ENCODE peak calls at places on chromosomes 5 and 9, in five cellular contexts. R, C, I, B and E are unnamed samples.

GRCh38 chr5:138282918-138283742 is 8.7 kb upstream of the GFRA3 start:
- DNase-seq in R (no peak), C (peak; percentile 21), I (peak; percentile 54), B (peak; percentile 19), E (no peak)

GRCh38 chr9:121573717-121574485 is 74.3 kb upstream of the GGTA1 start:
- DNase-seq in R (no peak), C (no peak), I (no peak), B (no peak), E (no peak)

GRCh38 chr5:86679529-86679928 is 61.8 kb downstream of the COX7C start:
- DNase-seq in R (peak; percentile 68), C (no peak), I (no peak), B (no peak), E (no peak)

GRCh38 chr9:127561491-127562270 is 50.4 kb upstream of the STXBP1 start:
- DNase-seq in R (peak; percentile 96), C (peak; percentile 45), I (peak; percentile 90), B (no peak), E (peak; percentile 10)

GRCh38 chr9:94804316-94804715 is 77.8 kb downstream of the AOPEP start:
- DNase-seq in R (no peak), C (no peak), I (no peak), B (no peak), E (no peak)

GRCh38 chr5:94086194-94086593 is 344.8 kb upstream of the POU5F2 start:
- DNase-seq in R (no peak), C (no peak), I (no peak), B (no peak), E (no peak)

GRCh38 chr5:170218730-170219129 is 14.1 kb upstream of the C5orf58 start:
- DNase-seq in R (no peak), C (no peak), I (no peak), B (no peak), E (no peak)

GRCh38 chr5:149429839-149430721 is 51.0 kb upstream of the IL17B start:
- DNase-seq in R (peak; percentile 93), C (no peak), I (no peak), B (no peak), E (no peak)

GRCh38 chr5:394671-395155 is 48.3 kb upstream of the EXOC3 start:
- DNase-seq in R (peak; percentile 60), C (no peak), I (no peak), B (no peak), E (no peak)

GRCh38 chr5:116631147-116631546 is 56.5 kb upstream of the SEMA6A start:
- DNase-seq in R (no peak), C (no peak), I (no peak), B (no peak), E (no peak)

GRCh38 chr5:56620903-56621680 is 194.3 kb upstream of the MAP3K1 start:
- DNase-seq in R (no peak), C (no peak), I (no peak), B (no peak), E (no peak)

GRCh38 chr5:68331202-68332108 is 115.9 kb downstream of the PIK3R1 start:
- DNase-seq in R (no peak), C (no peak), I (no peak), B (no peak), E (no peak)

GRCh38 chr5:69531010-69531785 is 28.8 kb upstream of the GTF2H2C start:
- DNase-seq in R (no peak), C (no peak), I (no peak), B (no peak), E (no peak)

GRCh38 chr5:140175367-140176027 is 509 bp downstream of the CYSTM1 start:
- DNase-seq in R (peak; percentile 83), C (peak; percentile 56), I (peak; percentile 74), B (peak; percentile 69), E (peak; percentile 62)

GRCh38 chr9:71179183-71179582 is 57.8 kb upstream of the TRPM3 start:
- DNase-seq in R (no peak), C (no peak), I (no peak), B (no peak), E (no peak)

GRCh38 chr9:121772600-121773285 is 121.3 kb downstream of the DAB2IP start:
- DNase-seq in R (peak; percentile 92), C (no peak), I (peak; percentile 45), B (no peak), E (no peak)

GRCh38 chr9:74861773-74862172 is 25.9 kb downstream of the TRPM6 start:
- DNase-seq in R (no peak), C (no peak), I (no peak), B (no peak), E (no peak)

GRCh38 chr5:671459-672328 is 21.5 kb downstream of the TPPP start:
- DNase-seq in R (peak; percentile 83), C (no peak), I (peak; percentile 82), B (peak; percentile 65), E (peak; percentile 67)

GRCh38 chr5:68771221-68771620 is 322.6 kb upstream of the SLC30A5 start:
- DNase-seq in R (no peak), C (no peak), I (no peak), B (no peak), E (no peak)

GRCh38 chr5:2914991-2915484 is 163.6 kb upstream of the IRX2 start:
- DNase-seq in R (no peak), C (no peak), I (no peak), B (no peak), E (no peak)

GRCh38 chr9:5326893-5327548 is 12.7 kb downstream of the RLN1 start:
- DNase-seq in R (no peak), C (no peak), I (no peak), B (peak; percentile 66), E (no peak)

GRCh38 chr5:126460459-126460858 is 37.2 kb downstream of the GRAMD2B start:
- DNase-seq in R (no peak), C (no peak), I (no peak), B (no peak), E (no peak)

GRCh38 chr5:76542887-76543690 is 80.1 kb downstream of the F2RL2 start:
- DNase-seq in R (no peak), C (no peak), I (no peak), B (no peak), E (peak; percentile 61)

GRCh38 chr9:98867434-98868168 is 60.1 kb downstream of the GALNT12 start:
- DNase-seq in R (peak; percentile 92), C (no peak), I (no peak), B (no peak), E (no peak)

GRCh38 chr9:91301161-91301560 is 60.6 kb downstream of the AUH start:
- DNase-seq in R (no peak), C (no peak), I (no peak), B (no peak), E (no peak)

GRCh38 chr5:181084631-181085195 is 44.6 kb downstream of the BTNL9 start:
- DNase-seq in R (no peak), C (no peak), I (no peak), B (no peak), E (no peak)

GRCh38 chr5:181087309-181087708 is 43.7 kb downstream of the OR2V1 start:
- DNase-seq in R (peak; percentile 49), C (no peak), I (no peak), B (no peak), E (no peak)

GRCh38 chr5:181092428-181092827 is 38.5 kb downstream of the OR2V1 start:
- DNase-seq in R (no peak), C (no peak), I (no peak), B (no peak), E (no peak)

GRCh38 chr5:181086410-181087229 is 44.3 kb downstream of the OR2V1 start:
- DNase-seq in R (no peak), C (no peak), I (no peak), B (no peak), E (no peak)

DNA sequence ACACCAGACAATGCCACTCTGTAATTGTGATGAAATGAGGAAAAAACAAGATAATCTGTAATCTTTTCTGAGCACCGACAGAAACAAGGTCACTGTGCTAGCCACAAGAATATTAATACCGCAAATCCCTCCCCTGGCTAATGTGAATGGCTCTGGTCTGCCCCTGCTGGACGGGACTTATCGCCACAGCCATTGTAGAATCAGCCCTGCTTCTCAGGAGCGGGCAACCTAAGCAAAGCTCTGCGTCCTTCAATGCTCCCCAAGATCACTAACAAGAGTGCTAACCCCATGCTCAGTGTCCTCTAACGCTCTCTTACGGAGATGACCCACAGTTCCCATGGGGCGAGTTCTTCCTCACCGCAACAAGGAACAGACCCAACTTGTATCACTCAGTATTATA is 42.7 kb downstream of the OR2V1 start:
- DNase-seq in R (no peak), C (no peak), I (no peak), B (no peak), E (no peak)
- TF ChIP-seq CTCF in R (no peak), C (no peak), I (no peak), B (peak; percentile 40), E (no peak)

DNA sequence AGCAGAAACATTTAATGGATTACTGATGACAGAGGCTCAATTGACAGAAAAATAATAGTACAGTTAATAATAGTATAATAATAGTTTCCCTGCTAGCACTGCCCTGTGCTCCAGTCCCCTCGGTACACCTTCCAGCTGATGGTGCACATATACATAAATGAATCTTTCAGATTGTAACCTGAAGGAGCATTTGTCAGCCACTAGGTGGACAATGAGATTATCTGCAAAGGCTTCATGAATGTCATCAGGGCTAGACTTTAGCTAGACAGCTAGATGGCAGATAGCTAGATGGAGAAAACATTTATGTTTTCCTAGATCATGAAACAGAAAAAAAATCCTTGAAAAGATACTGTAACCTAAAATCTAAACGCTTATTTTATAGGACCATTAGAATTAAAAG is 304.4 kb upstream of the SMC2 start:
- DNase-seq in R (no peak), C (no peak), I (no peak), B (no peak), E (no peak)
- TF ChIP-seq CTCF in R (no peak), C (peak; percentile 48), I (no peak), B (peak; percentile 55), E (no peak)

DNA sequence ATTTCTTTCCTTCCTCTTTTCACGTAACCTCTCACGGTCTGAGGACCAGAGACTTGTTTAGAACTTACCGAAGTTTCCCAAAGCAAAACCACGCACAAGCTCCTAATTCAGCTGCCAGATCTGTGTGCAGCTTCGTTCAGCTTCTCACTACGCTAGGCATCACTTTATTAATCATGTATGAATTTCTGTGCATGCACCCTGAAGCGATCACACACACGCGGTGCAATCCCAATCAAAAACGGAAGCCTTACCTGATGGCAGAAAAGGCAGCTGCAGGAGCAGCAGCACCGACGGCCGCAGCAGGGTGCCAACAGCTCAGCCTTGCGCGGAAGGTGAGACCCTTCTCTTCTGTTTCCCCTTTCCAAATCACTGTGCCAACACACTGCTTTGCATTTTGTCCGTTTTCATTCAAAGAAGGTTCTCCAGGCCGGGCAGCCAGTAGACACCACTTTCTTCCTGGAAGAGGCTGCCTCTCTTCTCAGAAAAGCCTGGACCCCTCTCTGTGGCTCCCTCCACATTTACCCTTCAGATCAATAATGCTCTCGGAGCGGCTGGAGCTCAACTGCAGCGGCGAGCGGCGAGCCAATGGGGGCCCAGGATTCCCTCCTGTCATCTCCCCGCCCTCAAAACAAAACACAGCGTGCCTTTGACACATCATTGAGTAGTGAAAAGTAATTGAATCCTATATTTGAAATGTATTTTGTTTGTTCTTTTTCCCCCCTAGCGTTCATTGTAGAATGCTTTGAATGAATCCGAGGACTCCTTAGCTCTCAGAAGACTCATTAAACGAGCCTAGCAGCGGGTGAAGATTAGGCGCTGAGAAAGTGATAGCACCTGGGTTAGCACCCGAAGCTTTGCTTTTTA is at the start of gene CDH12:
- DNase-seq in R (no peak), C (no peak), I (peak; percentile 43), B (peak; percentile 42), E (no peak)
- TF ChIP-seq CTCF in R (no peak), C (no peak), I (no peak), B (peak; percentile 6), E (no peak)

DNA sequence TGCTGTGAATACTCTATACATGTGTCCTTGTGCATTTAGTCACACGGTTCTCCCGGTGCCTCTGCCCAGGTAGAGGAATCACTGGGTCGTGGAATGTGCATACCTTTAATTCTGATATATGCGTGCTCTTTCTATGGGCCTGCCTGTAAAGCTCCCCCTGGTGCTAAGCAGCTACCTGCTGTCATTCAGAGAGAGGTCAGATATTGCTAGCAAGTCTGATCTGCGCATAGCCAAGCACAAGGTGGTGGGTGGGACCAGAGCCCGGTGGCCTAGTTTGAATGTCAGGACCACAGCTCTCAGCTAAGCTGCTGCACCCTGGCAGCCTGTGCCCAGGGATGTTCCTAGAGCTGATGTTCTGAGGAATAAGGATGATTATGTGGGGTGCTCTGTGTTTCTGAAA is 33.4 kb downstream of the TJP2 start:
- DNase-seq in R (no peak), C (no peak), I (no peak), B (no peak), E (no peak)
- TF ChIP-seq CTCF in R (no peak), C (no peak), I (no peak), B (peak; percentile 35), E (no peak)